ENCODE peak calls at places on chromosome 6, in four cellular contexts. N, B, X and Q are unnamed samples.

GRCh38 chr6:170307080-170307545 is 555 bp downstream of the FAM120B start:
- DNase-seq in N (no peak), B (no peak), X (no peak), Q (no peak)

GRCh38 chr6:139249387-139249786 is 42.4 kb downstream of the TXLNB start:
- DNase-seq in N (no peak), B (no peak), X (no peak), Q (no peak)

GRCh38 chr6:111486921-111487320 is 3.9 kb upstream of the REV3L start:
- DNase-seq in N (no peak), B (no peak), X (no peak), Q (no peak)

GRCh38 chr6:148776321-148776966 is 29.6 kb downstream of the UST start:
- DNase-seq in N (no peak), B (no peak), X (no peak), Q (no peak)

GRCh38 chr6:14466278-14466677 is 348.7 kb downstream of the CD83 start:
- DNase-seq in N (no peak), B (no peak), X (no peak), Q (no peak)

GRCh38 chr6:134447883-134448387 is 130.0 kb upstream of the SGK1 start:
- DNase-seq in N (no peak), B (no peak), X (no peak), Q (no peak)

GRCh38 chr6:137904822-137905617 is 38.0 kb downstream of the TNFAIP3 start:
- DNase-seq in N (no peak), B (no peak), X (no peak), Q (no peak)

GRCh38 chr6:39143238-39143930 is 28.4 kb upstream of the SAYSD1 start:
- DNase-seq in N (no peak), B (no peak), X (no peak), Q (no peak)

GRCh38 chr6:52958546-52959255 is 36.4 kb downstream of the GSTA4 start:
- DNase-seq in N (no peak), B (no peak), X (no peak), Q (no peak)

GRCh38 chr6:106192824-106193223 is 106.7 kb downstream of the PRDM1 start:
- DNase-seq in N (peak; percentile 70), B (no peak), X (no peak), Q (no peak)

GRCh38 chr6:24985313-24985712 is 49.6 kb upstream of the RIPOR2 start:
- DNase-seq in N (no peak), B (no peak), X (no peak), Q (no peak)

DNA sequence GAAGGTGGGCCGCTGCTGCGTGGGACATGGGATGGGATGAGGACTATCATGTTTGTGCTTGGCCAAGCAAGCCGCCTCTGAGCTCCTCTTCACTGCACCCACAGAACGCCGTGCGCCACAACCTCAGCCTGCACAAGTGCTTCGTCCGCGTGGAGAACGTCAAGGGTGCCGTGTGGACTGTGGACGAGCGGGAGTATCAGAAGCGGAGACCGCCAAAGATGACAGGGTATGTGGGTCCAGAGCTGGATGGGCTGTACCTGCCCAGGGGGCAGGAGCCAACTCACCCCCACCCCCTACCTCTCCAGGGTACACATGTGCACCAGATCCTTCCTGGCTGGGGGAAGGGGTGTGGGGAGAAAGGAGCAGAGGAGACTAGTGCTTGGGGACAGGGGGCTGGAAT is 43.5 kb upstream of the MDFI start:
- DNase-seq in N (no peak), B (no peak), X (no peak), Q (no peak)
- H3K36me3 ChIP-seq in N (peaks cover 4% of the 10 kb centered on the region), B (peaks cover 8% of the 10 kb centered on the region), X (peaks cover 14% of the 10 kb centered on the region), Q (no peaks in the 10 kb centered on the region)

GRCh38 chr6:131764350-131764749 is 43.5 kb upstream of the ENPP1 start:
- DNase-seq in N (no peak), B (no peak), X (no peak), Q (no peak)

GRCh38 chr6:131762984-131763383 is 44.8 kb upstream of the ENPP1 start:
- DNase-seq in N (no peak), B (no peak), X (no peak), Q (no peak)

GRCh38 chr6:131761061-131761761 is 46.6 kb upstream of the ENPP1 start:
- DNase-seq in N (no peak), B (no peak), X (no peak), Q (no peak)

GRCh38 chr6:131763749-131764148 is 44.1 kb upstream of the ENPP1 start:
- DNase-seq in N (no peak), B (no peak), X (no peak), Q (no peak)

DNA sequence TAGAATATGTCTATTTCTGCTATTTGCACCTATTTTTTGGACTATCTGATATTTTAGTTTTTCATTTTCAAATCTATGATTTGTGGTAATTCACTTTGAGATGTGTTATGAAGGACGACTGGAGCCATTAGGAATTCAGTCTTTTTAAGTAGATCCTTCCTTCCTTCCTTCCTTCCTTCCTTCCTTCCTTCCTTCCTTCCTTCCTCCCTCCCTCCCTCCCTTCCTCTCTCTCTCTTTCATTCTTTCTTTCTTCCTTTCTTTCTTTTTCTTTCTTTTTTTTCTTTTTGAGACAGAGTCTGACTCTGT is 46.1 kb upstream of the ENPP1 start:
- DNase-seq in N (no peak), B (no peak), X (no peak), Q (no peak)
- H3K4me1 ChIP-seq in N (no peaks in the 10 kb centered on the region), B (no peaks in the 10 kb centered on the region), X (no peaks in the 10 kb centered on the region), Q (no peaks in the 10 kb centered on the region)

GRCh38 chr6:159105716-159106115 is 60.9 kb upstream of the TAGAP start:
- DNase-seq in N (no peak), B (no peak), X (no peak), Q (no peak)

GRCh38 chr6:159102373-159103160 is 57.8 kb upstream of the TAGAP start:
- DNase-seq in N (no peak), B (no peak), X (no peak), Q (no peak)

GRCh38 chr6:159104931-159105330 is 60.1 kb upstream of the TAGAP start:
- DNase-seq in N (no peak), B (no peak), X (no peak), Q (no peak)

GRCh38 chr6:159103396-159104162 is 58.8 kb upstream of the TAGAP start:
- DNase-seq in N (no peak), B (no peak), X (no peak), Q (no peak)

DNA sequence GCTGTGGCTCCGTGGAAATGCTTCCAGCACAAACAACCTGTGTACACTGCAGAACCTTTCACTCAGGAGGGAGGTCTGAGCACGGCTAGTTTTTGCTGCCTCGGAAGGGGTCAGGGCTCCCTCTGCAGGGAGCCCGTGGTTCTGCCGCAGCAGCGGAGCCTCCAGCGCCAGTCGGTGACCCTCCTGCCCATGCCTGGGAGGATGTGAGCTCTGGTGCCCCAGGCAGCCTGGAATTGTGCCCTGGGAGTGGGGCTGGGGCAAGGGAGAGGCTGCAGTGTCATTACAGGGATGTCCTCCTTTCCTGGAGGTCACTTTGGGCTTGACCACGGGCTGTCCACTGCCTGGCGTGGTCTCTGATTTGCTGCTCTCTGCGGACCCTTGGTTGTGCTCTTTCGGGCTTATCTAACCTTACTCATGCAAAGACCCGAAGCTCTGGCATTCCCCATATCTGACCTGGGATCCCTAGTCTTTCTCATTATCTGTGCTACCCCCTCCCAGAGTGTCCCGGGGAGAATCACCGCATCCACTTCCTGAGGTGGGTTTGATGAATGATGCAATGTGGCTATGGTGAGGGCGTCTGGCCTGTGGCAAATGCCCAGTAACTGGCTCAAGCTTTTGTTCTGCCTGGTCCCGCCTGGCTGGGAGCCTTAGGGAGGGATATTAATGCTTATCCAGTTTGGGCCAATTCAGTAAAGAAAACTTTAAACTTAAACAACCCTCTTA is 59.5 kb upstream of the TAGAP start:
- DNase-seq in N (no peak), B (no peak), X (peak; percentile 74), Q (peak; percentile 48)
- TF ChIP-seq SIN3A in N (no peak), B (no peak), X (no peak), Q (no peak)

DNA sequence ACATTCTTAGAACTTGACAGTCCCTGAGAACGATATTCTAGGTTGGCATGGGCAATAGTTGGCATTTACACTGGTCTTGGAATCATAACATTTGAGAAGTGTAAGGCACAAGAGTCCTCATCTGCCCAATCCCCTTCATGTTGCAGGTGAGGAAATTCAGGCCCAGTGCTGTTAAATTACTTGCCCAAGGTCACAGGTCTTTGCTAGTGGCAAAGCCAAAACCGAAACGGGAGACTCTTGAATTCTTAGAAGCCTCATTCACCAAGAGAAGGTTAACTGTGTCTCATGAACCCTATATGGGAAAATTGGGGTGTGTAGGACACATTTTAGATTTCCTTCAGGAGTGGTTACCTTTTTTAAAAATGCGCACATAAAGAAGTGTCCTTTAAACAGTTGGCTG is 7.2 kb downstream of the E2F3 start:
- DNase-seq in N (no peak), B (no peak), X (no peak), Q (no peak)
- H3K36me3 ChIP-seq in N (peaks cover 9% of the 10 kb centered on the region), B (peaks cover 3% of the 10 kb centered on the region), X (peaks cover 75% of the 10 kb centered on the region), Q (peaks cover 17% of the 10 kb centered on the region)

GRCh38 chr6:37541346-37541745 is 41.7 kb upstream of the CCDC167 start:
- DNase-seq in N (no peak), B (no peak), X (no peak), Q (no peak)
- H3K4me1 ChIP-seq in N (peaks cover 16% of the 10 kb centered on the region), B (peaks cover 4% of the 10 kb centered on the region), X (peaks cover 7% of the 10 kb centered on the region), Q (peaks cover 22% of the 10 kb centered on the region)